ENCODE peak calls at places on chromosomes 1 and 21, in eight cellular contexts. C is Panc1, M is uterus, O is upper lobe of right lung, E is transverse colon, Z is GM23338, B is lower lobe of right lung, Y is left lung. V is an unnamed sample.

GRCh38 chr1:94599090-94599813 is 57.7 kb upstream of the F3 start:
- DNase-seq in C (no peak), M (no peak), O (peak; percentile 71), E (no peak), Z (peak; percentile 73), B (no peak), Y (no peak), V (peak; percentile 38)

GRCh38 chr1:206716519-206717236 is 32.0 kb downstream of the MAPKAPK2 start:
- DNase-seq in C (no peak), M (no peak), O (peak; percentile 4), E (no peak), Z (no peak), B (no peak), Y (no peak), V (no peak)

GRCh38 chr1:234400773-234401172 is 27.5 kb downstream of the COA6 start:
- DNase-seq in C (no peak), M (no peak), O (no peak), E (no peak), Z (no peak), B (no peak), Y (no peak), V (no peak)

GRCh38 chr1:193919827-193920226 is 733.4 kb upstream of the B3GALT2 start:
- DNase-seq in C (no peak), M (no peak), O (no peak), E (no peak), Z (no peak), B (no peak), Y (no peak), V (no peak)

GRCh38 chr1:103218821-103219220 is 110.5 kb upstream of the COL11A1 start:
- DNase-seq in C (no peak), M (no peak), O (no peak), E (no peak), Z (no peak), B (no peak), Y (no peak), V (no peak)

GRCh38 chr1:34840426-34840825 is 19.1 kb downstream of the SMIM12 start:
- DNase-seq in C (no peak), M (no peak), O (no peak), E (no peak), Z (no peak), B (no peak), Y (no peak), V (peak; percentile 7)

GRCh38 chr1:165234149-165234548 is 122.4 kb downstream of the LMX1A start:
- DNase-seq in C (no peak), M (no peak), O (no peak), E (no peak), Z (no peak), B (no peak), Y (no peak), V (no peak)

GRCh38 chr1:43883321-43883720 is 50.3 kb upstream of the ARTN start:
- DNase-seq in C (no peak), M (no peak), O (no peak), E (peak; percentile 15), Z (no peak), B (no peak), Y (no peak), V (no peak)

GRCh38 chr1:21939650-21940374 is 2.7 kb upstream of the HSPG2 start:
- DNase-seq in C (peak; percentile 83), M (peak; percentile 94), O (peak; percentile 82), E (peak; percentile 81), Z (no peak), B (peak; percentile 80), Y (peak; percentile 85), V (peak; percentile 89)

GRCh38 chr1:12754738-12755137 is 8.7 kb downstream of the CFAP107 start:
- DNase-seq in C (no peak), M (no peak), O (no peak), E (no peak), Z (no peak), B (no peak), Y (no peak), V (no peak)

GRCh38 chr1:239909894-239910293 is 181.8 kb upstream of the FMN2 start:
- DNase-seq in C (no peak), M (no peak), O (peak; percentile 85), E (peak; percentile 23), Z (no peak), B (peak; percentile 79), Y (peak; percentile 93), V (peak; percentile 47)

GRCh38 chr1:7320661-7321060 is 450.4 kb upstream of the VAMP3 start:
- DNase-seq in C (no peak), M (no peak), O (no peak), E (no peak), Z (no peak), B (no peak), Y (no peak), V (no peak)

GRCh38 chr1:44212355-44213221 is 683 bp upstream of the DMAP1 start:
- DNase-seq in C (no peak), M (no peak), O (no peak), E (no peak), Z (no peak), B (no peak), Y (no peak), V (no peak)

GRCh38 chr1:55506686-55507577 is 291.8 kb upstream of the USP24 start:
- DNase-seq in C (peak; percentile 24), M (no peak), O (no peak), E (peak; percentile 49), Z (no peak), B (no peak), Y (no peak), V (no peak)

GRCh38 chr1:34740161-34740875 is 14.5 kb upstream of the GJB5 start:
- DNase-seq in C (no peak), M (no peak), O (no peak), E (peak; percentile 25), Z (peak; percentile 68), B (no peak), Y (no peak), V (no peak)

GRCh38 chr1:203046984-203047630 is 20.8 kb downstream of the PPFIA4 start:
- DNase-seq in C (no peak), M (peak; percentile 60), O (no peak), E (no peak), Z (no peak), B (no peak), Y (no peak), V (no peak)

GRCh38 chr1:55309053-55309452 is 93.9 kb upstream of the USP24 start:
- DNase-seq in C (no peak), M (no peak), O (no peak), E (no peak), Z (no peak), B (no peak), Y (no peak), V (no peak)

GRCh38 chr1:942411-942821 is 16.6 kb downstream of the NOC2L start:
- DNase-seq in C (no peak), M (no peak), O (no peak), E (no peak), Z (peak; percentile 70), B (no peak), Y (no peak), V (no peak)

GRCh38 chr1:196628838-196629237 is 20.6 kb upstream of the KCNT2 start:
- DNase-seq in C (no peak), M (no peak), O (no peak), E (no peak), Z (no peak), B (no peak), Y (no peak), V (no peak)

GRCh38 chr21:32367158-32367557 is 25.7 kb downstream of the URB1 start:
- DNase-seq in C (no peak), M (peak; percentile 53), O (no peak), E (no peak), Z (no peak), B (no peak), Y (no peak), V (no peak)

GRCh38 chr21:45351526-45352275 is 53.3 kb upstream of the COL18A1 start:
- DNase-seq in C (no peak), M (no peak), O (no peak), E (no peak), Z (no peak), B (peak; percentile 39), Y (peak; percentile 55), V (no peak)

GRCh38 chr1:208203127-208203847 is 40.9 kb downstream of the PLXNA2 start:
- DNase-seq in C (no peak), M (peak; percentile 39), O (peak; percentile 77), E (peak; percentile 79), Z (no peak), B (peak; percentile 68), Y (peak; percentile 79), V (peak; percentile 73)

GRCh38 chr1:208204779-208205178 is 39.4 kb downstream of the PLXNA2 start:
- DNase-seq in C (no peak), M (no peak), O (no peak), E (no peak), Z (no peak), B (no peak), Y (no peak), V (no peak)

GRCh38 chr1:208203848-208204609 is 40.2 kb downstream of the PLXNA2 start:
- DNase-seq in C (no peak), M (no peak), O (no peak), E (no peak), Z (no peak), B (no peak), Y (no peak), V (no peak)

GRCh38 chr1:208201241-208201640 is 42.9 kb downstream of the PLXNA2 start:
- DNase-seq in C (no peak), M (peak; percentile 64), O (no peak), E (peak; percentile 79), Z (no peak), B (no peak), Y (no peak), V (peak; percentile 74)

GRCh38 chr1:208202333-208202987 is 41.7 kb downstream of the PLXNA2 start:
- DNase-seq in C (no peak), M (no peak), O (no peak), E (no peak), Z (peak; percentile 27), B (no peak), Y (no peak), V (no peak)
- H3K27ac ChIP-seq in C (no peak overlapping the region), M (peak overlapping the region; percentile 12), O (peak overlapping the region; percentile 61), E (peak overlapping the region; percentile 84), Z (no peak overlapping the region), B (peak overlapping the region; percentile 82), Y (peak overlapping the region; percentile 62), V (peak overlapping the region; percentile 64)

DNA sequence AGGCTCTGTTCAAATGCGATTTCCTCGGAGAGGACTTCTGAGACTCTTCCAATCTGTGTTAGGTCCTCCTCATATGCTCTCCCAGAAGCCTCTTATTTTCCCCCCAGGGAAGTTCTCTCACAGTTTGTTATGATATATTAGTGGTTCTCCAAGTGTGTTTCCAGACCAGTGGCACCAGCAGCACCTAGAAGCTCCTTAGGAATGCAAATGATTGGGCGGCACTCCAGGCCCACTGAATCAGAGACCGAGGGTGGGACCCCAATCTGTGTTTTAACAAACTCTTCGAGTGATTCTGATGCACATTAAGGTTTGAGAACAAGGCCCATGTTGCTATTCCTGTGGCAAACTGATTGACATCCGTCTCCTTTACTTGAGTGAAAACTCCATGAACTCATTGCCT is 63.0 kb downstream of the NMNAT2 start:
- DNase-seq in C (no peak), M (no peak), O (no peak), E (no peak), Z (no peak), B (no peak), Y (no peak), V (no peak)
- H3K4me1 ChIP-seq in C (no peaks in the 10 kb centered on the region), M (no peaks in the 10 kb centered on the region), O (no peaks in the 10 kb centered on the region), E (no peaks in the 10 kb centered on the region), Z (peaks cover 4% of the 10 kb centered on the region), B (no peaks in the 10 kb centered on the region), Y (no peaks in the 10 kb centered on the region), V (no peaks in the 10 kb centered on the region)

GRCh38 chr1:244576259-244576892 is 76.5 kb upstream of the DESI2 start:
- DNase-seq in C (no peak), M (no peak), O (no peak), E (no peak), Z (peak; percentile 29), B (no peak), Y (no peak), V (no peak)
- H3K4me3 ChIP-seq in C (no peak overlapping the region), M (no peak overlapping the region), O (no peak overlapping the region), E (no peak overlapping the region), Z (no peak overlapping the region), B (no peak overlapping the region), Y (no peak overlapping the region), V (no peak overlapping the region)

GRCh38 chr1:228392111-228392936 is 14.3 kb downstream of the TRIM11 start:
- DNase-seq in C (no peak), M (no peak), O (peak; percentile 36), E (no peak), Z (no peak), B (peak; percentile 10), Y (peak; percentile 33), V (no peak)
- H3K27ac ChIP-seq in C (no peak overlapping the region), M (no peak overlapping the region), O (no peak overlapping the region), E (no peak overlapping the region), Z (no peak overlapping the region), B (peak overlapping the region; percentile 47), Y (no peak overlapping the region), V (no peak overlapping the region)

V was measured in body of pancreas.